ENCODE peak calls at places on chromosomes 1 and 21, in eight cellular contexts. B, T, W, V, Y, R, D and Q are unnamed samples.

GRCh38 chr1:31243451-31244286 is 4.0 kb upstream of the NKAIN1 start:
- DNase-seq in B (no peak), T (no peak), W (no peak), V (no peak), Y (no peak), R (no peak), D (no peak), Q (no peak)

GRCh38 chr1:162276493-162276892 is 100.2 kb downstream of the SPATA46 start:
- DNase-seq in B (no peak), T (no peak), W (no peak), V (no peak), Y (no peak), R (no peak), D (no peak), Q (no peak)

GRCh38 chr1:116537439-116537838 is 33.4 kb downstream of the CD58 start:
- DNase-seq in B (no peak), T (no peak), W (no peak), V (no peak), Y (no peak), R (no peak), D (no peak), Q (peak)

GRCh38 chr1:54571803-54572202 is 23.8 kb downstream of the ACOT11 start:
- DNase-seq in B (no peak), T (no peak), W (peak), V (no peak), Y (no peak), R (no peak), D (no peak), Q (no peak)

GRCh38 chr1:89821322-89822108 is 683 bp downstream of the LRRC8D start:
- DNase-seq in B (peak), T (peak), W (peak), V (peak), Y (no peak), R (no peak), D (no peak), Q (peak)

GRCh38 chr21:35562876-35563275 is 497.4 kb downstream of the SETD4 start:
- DNase-seq in B (no peak), T (no peak), W (no peak), V (no peak), Y (no peak), R (no peak), D (no peak), Q (no peak)

GRCh38 chr1:34441661-34442060 is 265.0 kb downstream of the C1orf94 start:
- DNase-seq in B (no peak), T (no peak), W (no peak), V (no peak), Y (no peak), R (no peak), D (no peak), Q (no peak)

GRCh38 chr1:15765495-15766194 is 7.0 kb downstream of the FBLIM1 start:
- DNase-seq in B (no peak), T (no peak), W (no peak), V (no peak), Y (no peak), R (no peak), D (peak), Q (no peak)

GRCh38 chr1:233113009-233113712 is 162.8 kb downstream of the NTPCR start:
- DNase-seq in B (peak), T (no peak), W (peak), V (peak), Y (peak), R (peak), D (peak), Q (peak)

GRCh38 chr1:32336963-32337675 is 1.1 kb upstream of the MARCKSL1 start:
- DNase-seq in B (no peak), T (no peak), W (peak), V (no peak), Y (no peak), R (peak), D (no peak), Q (peak)

GRCh38 chr1:71521655-71522264 is 440.9 kb upstream of the ZRANB2 start:
- DNase-seq in B (peak), T (no peak), W (peak), V (no peak), Y (no peak), R (no peak), D (peak), Q (peak)

GRCh38 chr1:40799351-40799867 is 15.8 kb downstream of the KCNQ4 start:
- DNase-seq in B (peak), T (no peak), W (no peak), V (peak), Y (no peak), R (no peak), D (no peak), Q (no peak)

GRCh38 chr21:43194303-43195130 is 25.7 kb downstream of the CRYAA start:
- DNase-seq in B (no peak), T (no peak), W (no peak), V (peak), Y (no peak), R (no peak), D (no peak), Q (no peak)

GRCh38 chr1:53314096-53314495 is 13.8 kb downstream of the LRP8 start:
- DNase-seq in B (no peak), T (no peak), W (no peak), V (no peak), Y (no peak), R (no peak), D (no peak), Q (no peak)

GRCh38 chr1:4317207-4317606 is 337.2 kb upstream of the AJAP1 start:
- DNase-seq in B (no peak), T (no peak), W (no peak), V (no peak), Y (no peak), R (no peak), D (no peak), Q (no peak)

GRCh38 chr1:155174334-155175280 is 958 bp downstream of the TRIM46 start:
- DNase-seq in B (peak), T (peak), W (peak), V (peak), Y (no peak), R (no peak), D (no peak), Q (peak)

GRCh38 chr21:20334585-20334984 is 663.6 kb upstream of the NCAM2 start:
- DNase-seq in B (no peak), T (no peak), W (no peak), V (no peak), Y (no peak), R (no peak), D (no peak), Q (no peak)

GRCh38 chr21:37459575-37459974 is 93.0 kb downstream of the DYRK1A start:
- DNase-seq in B (no peak), T (no peak), W (no peak), V (no peak), Y (no peak), R (no peak), D (peak), Q (no peak)

GRCh38 chr1:21952806-21953514 is 15.8 kb upstream of the HSPG2 start:
- DNase-seq in B (no peak), T (no peak), W (no peak), V (no peak), Y (no peak), R (no peak), D (no peak), Q (no peak)

GRCh38 chr1:207654320-207654719 is 9.4 kb downstream of the CR1L start:
- DNase-seq in B (no peak), T (no peak), W (no peak), V (no peak), Y (no peak), R (no peak), D (no peak), Q (no peak)

GRCh38 chr21:8991968-8992621 is 1529.3 kb upstream of the TPTE start:
- DNase-seq in B (no peak), T (no peak), W (peak), V (no peak), Y (no peak), R (no peak), D (no peak), Q (no peak)

GRCh38 chr1:209190591-209191241 is 392.8 kb upstream of the CAMK1G start:
- DNase-seq in B (peak), T (peak), W (peak), V (no peak), Y (no peak), R (no peak), D (no peak), Q (peak)

GRCh38 chr1:52634111-52634510 is 1.1 kb downstream of the SHISAL2A start:
- DNase-seq in B (no peak), T (no peak), W (no peak), V (no peak), Y (no peak), R (no peak), D (no peak), Q (peak)

GRCh38 chr1:93621246-93621645 is 60.4 kb downstream of the BCAR3 start:
- DNase-seq in B (no peak), T (no peak), W (no peak), V (no peak), Y (no peak), R (no peak), D (no peak), Q (no peak)

GRCh38 chr1:234934611-234935033 is 194.0 kb downstream of the TOMM20 start:
- DNase-seq in B (no peak), T (no peak), W (no peak), V (peak), Y (no peak), R (no peak), D (peak), Q (no peak)

GRCh38 chr21:38619865-38620513 is 121.7 kb upstream of the ERG start:
- DNase-seq in B (peak), T (no peak), W (no peak), V (peak), Y (no peak), R (no peak), D (no peak), Q (no peak)

GRCh38 chr1:223611939-223612338 is 53.6 kb downstream of the CAPN8 start:
- DNase-seq in B (no peak), T (no peak), W (no peak), V (peak), Y (no peak), R (no peak), D (no peak), Q (no peak)

GRCh38 chr21:46622226-46622625 is 13.2 kb upstream of the PRMT2 start:
- DNase-seq in B (no peak), T (no peak), W (peak), V (no peak), Y (no peak), R (no peak), D (no peak), Q (peak)

GRCh38 chr1:159177273-159177907 is 6.0 kb downstream of the CADM3 start:
- DNase-seq in B (peak), T (peak), W (peak), V (no peak), Y (no peak), R (no peak), D (peak), Q (peak)

GRCh38 chr1:183877321-183877720 is 72.4 kb downstream of the RGL1 start:
- DNase-seq in B (peak), T (no peak), W (no peak), V (peak), Y (no peak), R (no peak), D (no peak), Q (no peak)

GRCh38 chr1:171468120-171468790 is 17.1 kb upstream of the PRRC2C start:
- DNase-seq in B (no peak), T (no peak), W (no peak), V (no peak), Y (no peak), R (no peak), D (no peak), Q (no peak)

GRCh38 chr1:40405812-40406211 is 32.3 kb downstream of the SMAP2 start:
- DNase-seq in B (no peak), T (no peak), W (no peak), V (no peak), Y (no peak), R (no peak), D (no peak), Q (no peak)

GRCh38 chr21:27219068-27219467 is 252.2 kb upstream of the ADAMTS5 start:
- DNase-seq in B (no peak), T (no peak), W (no peak), V (no peak), Y (no peak), R (no peak), D (no peak), Q (no peak)

GRCh38 chr1:211591980-211592493 is 13.1 kb upstream of the SLC30A1 start:
- DNase-seq in B (no peak), T (no peak), W (no peak), V (no peak), Y (no peak), R (no peak), D (no peak), Q (no peak)

GRCh38 chr21:43872549-43873198 is 7.7 kb downstream of the AGPAT3 start:
- DNase-seq in B (no peak), T (no peak), W (no peak), V (no peak), Y (no peak), R (no peak), D (no peak), Q (no peak)

GRCh38 chr1:23018661-23019093 is 591 bp upstream of the KDM1A start:
- DNase-seq in B (no peak), T (no peak), W (no peak), V (no peak), Y (no peak), R (no peak), D (no peak), Q (peak)

GRCh38 chr1:88612783-88613182 is 71.3 kb upstream of the PKN2 start:
- DNase-seq in B (no peak), T (no peak), W (no peak), V (no peak), Y (no peak), R (no peak), D (no peak), Q (no peak)

DNA sequence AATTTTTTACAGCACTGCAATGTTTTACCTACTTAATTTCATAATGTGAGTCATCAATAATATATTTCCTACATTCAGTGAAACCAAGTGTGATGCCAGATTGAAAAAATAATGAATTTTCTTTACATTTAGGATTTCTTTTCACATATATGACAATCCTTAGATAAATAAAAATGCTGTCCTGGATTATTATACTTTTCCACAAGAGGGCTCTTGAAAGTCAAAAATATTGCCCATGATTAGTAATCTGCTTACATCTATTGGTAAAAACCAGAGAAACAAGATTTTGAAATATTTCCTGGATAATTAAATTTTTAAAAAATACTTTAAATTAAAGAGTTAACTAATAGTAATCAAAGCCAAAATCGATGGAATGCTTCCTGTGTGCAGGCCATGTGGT is 86.8 kb upstream of the PLPPR4 start:
- DNase-seq in B (no peak), T (no peak), W (no peak), V (no peak), Y (no peak), R (no peak), D (no peak), Q (no peak)
- TF ChIP-seq CTCF in B (no peak), T (no peak), W (no peak), V (no peak), Y (no peak), R (no peak), D (peak), Q (no peak)

GRCh38 chr1:119327066-119327435 is 41.5 kb upstream of the HAO2 start:
- DNase-seq in B (no peak), T (peak), W (no peak), V (no peak), Y (no peak), R (no peak), D (no peak), Q (no peak)

GRCh38 chr1:119330062-119330939 is 38.3 kb upstream of the HAO2 start:
- DNase-seq in B (no peak), T (no peak), W (no peak), V (no peak), Y (no peak), R (no peak), D (no peak), Q (no peak)

GRCh38 chr1:119326251-119326650 is 42.3 kb upstream of the HAO2 start:
- DNase-seq in B (no peak), T (no peak), W (no peak), V (no peak), Y (no peak), R (no peak), D (no peak), Q (no peak)

GRCh38 chr1:119329521-119329920 is 39.1 kb upstream of the HAO2 start:
- DNase-seq in B (no peak), T (no peak), W (no peak), V (no peak), Y (no peak), R (no peak), D (no peak), Q (no peak)

GRCh38 chr1:119327436-119328155 is 41.0 kb upstream of the HAO2 start:
- DNase-seq in B (no peak), T (peak), W (peak), V (no peak), Y (no peak), R (no peak), D (no peak), Q (peak)
- TF ChIP-seq CTCF in B (no peak), T (peak), W (peak), V (no peak), Y (no peak), R (peak), D (peak), Q (peak)

GRCh38 chr1:229217716-229218115 is 53.2 kb upstream of the RAB4A start:
- DNase-seq in B (no peak), T (no peak), W (no peak), V (no peak), Y (no peak), R (no peak), D (no peak), Q (no peak)
- TF ChIP-seq CTCF in B (no peak), T (peak), W (no peak), V (no peak), Y (no peak), R (no peak), D (no peak), Q (no peak)

DNA sequence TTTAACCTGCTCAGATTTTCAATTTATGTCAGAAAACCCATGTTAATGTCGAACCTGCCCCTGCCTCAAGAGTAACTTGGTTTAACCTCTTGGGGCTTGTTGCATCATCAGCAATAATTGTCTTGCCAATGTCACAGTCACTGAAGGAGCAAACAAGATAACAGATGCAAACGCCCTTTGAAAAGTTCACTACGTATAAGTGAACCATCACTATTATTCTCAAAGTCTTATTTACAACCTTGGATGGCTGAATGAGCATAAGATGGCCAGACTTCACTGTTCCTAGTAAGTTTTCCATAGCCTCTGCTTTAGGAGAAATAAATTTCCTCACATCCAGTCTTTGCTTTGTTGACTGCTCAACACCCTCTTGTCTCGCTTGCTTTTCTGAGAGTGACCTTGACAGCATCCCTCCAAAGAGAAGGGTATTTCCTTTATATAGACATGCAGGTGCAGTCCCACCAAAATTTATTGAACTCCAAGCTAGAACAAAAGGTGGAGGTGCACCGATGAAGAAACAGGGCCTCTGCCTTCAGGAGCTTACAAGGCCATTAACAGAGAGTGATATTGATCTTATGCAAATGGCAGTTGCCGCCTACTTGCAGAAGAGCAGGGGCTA is 749 bp upstream of the LRIG2 start:
- DNase-seq in B (no peak), T (no peak), W (no peak), V (no peak), Y (no peak), R (no peak), D (no peak), Q (no peak)
- TF ChIP-seq CTCF in B (no peak), T (no peak), W (no peak), V (no peak), Y (no peak), R (no peak), D (no peak), Q (no peak)

GRCh38 chr1:161193561-161194235 is 5.2 kb downstream of the ADAMTS4 start:
- DNase-seq in B (no peak), T (no peak), W (no peak), V (peak), Y (no peak), R (no peak), D (no peak), Q (no peak)
- TF ChIP-seq CTCF in B (no peak), T (no peak), W (no peak), V (no peak), Y (no peak), R (no peak), D (no peak), Q (no peak)

DNA sequence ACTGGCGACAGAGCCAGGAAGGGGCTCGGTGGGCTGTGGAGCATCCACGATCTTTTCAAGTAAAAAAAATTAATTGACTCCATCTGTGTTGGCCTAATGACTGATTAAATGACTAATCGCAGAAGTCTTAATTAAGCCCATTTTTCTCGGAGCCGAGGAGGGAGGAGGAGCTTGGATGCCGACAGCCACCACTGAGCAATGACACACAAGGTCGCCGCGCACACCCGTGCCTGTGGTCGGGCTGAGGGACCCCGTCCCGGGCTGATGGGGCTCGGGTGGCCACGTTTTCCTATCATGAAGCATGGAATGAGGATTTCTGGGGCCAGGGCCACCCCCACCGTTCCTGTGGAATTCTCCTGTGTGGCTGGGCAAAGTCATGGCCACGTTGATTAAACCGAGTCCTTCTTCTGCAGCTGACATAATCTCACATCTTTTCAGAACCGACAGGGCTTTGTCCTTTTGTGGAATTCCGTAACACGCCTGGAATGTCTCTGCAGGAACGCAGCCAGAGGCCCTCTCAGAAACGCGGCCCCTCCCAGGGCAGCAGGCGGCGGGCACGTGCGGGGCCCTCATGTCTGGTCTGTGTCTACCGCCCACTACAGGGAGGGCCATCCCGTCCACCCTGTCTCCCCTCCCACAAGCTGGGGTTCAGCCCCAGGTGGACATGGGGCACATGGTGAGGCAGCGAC is 60.7 kb downstream of the MORN1 start:
- DNase-seq in B (no peak), T (no peak), W (no peak), V (peak), Y (no peak), R (no peak), D (peak), Q (no peak)
- TF ChIP-seq CTCF in B (no peak), T (no peak), W (no peak), V (no peak), Y (no peak), R (no peak), D (peak), Q (no peak)

DNA sequence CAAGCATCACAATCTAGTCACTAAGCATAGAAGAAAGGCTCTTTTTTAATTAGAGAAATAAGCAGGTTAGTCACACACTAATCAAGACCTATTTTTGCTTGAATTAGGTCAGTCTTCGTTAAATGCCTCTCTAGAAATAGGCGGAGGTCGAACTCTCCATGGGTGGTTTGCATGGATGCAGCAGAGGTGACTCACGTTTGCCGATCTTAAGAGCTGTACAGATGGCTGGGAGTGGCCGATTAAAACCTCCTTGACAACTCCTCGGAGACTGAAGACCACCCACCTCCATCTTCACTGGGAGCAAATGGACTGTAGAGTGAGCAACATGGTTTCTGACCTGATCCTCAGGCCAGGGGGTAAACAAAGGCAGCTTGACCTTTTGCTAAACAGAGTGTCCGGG is 249.3 kb downstream of the ZNF648 start:
- DNase-seq in B (no peak), T (no peak), W (no peak), V (no peak), Y (no peak), R (no peak), D (no peak), Q (no peak)
- TF ChIP-seq CTCF in B (no peak), T (no peak), W (no peak), V (no peak), Y (no peak), R (no peak), D (no peak), Q (no peak)